ENCODE peak calls at places on chromosome X, in ten cellular contexts. Y is body of pancreas, G is neuronal stem cell, B is ovary, M is HCT116, X is pancreas, D is AG04450, A is IMR-90, T is psoas muscle, U is aorta. V is an unnamed sample.

GRCh38 chrX:373641-374471 is 12.9 kb downstream of the PPP2R3B start:
- DNase-seq in X (no peak), B (no peak), T (no peak), Y (no peak), A (peak), G (peak), U (no peak), D (no peak), M (no peak), V (no peak)

GRCh38 chrX:39427492-39428289 is 626.4 kb downstream of the MID1IP1 start:
- DNase-seq in T (no peak), U (no peak), G (no peak), M (no peak), A (peak), B (peak), D (no peak), Y (no peak), X (no peak), V (no peak)

GRCh38 chrX:96407043-96407442 is 277.6 kb upstream of the DIAPH2 start:
- DNase-seq in U (peak), A (peak), X (no peak), G (no peak), B (peak), M (no peak), D (no peak), Y (no peak), T (no peak), V (no peak)

GRCh38 chrX:154719132-154719675 is 31.7 kb downstream of the GAB3 start:
- DNase-seq in G (no peak), Y (no peak), M (no peak), D (no peak), B (no peak), A (peak), U (no peak), X (no peak), T (no peak), V (no peak)

GRCh38 chrX:39645059-39645895 is 452.5 kb downstream of the BCOR start:
- DNase-seq in B (peak), A (peak), T (peak), D (peak), Y (no peak), M (no peak), U (peak), X (no peak), G (no peak), V (no peak)

GRCh38 chrX:143869018-143869417 is 14.9 kb upstream of the UBE2NL start:
- DNase-seq in B (no peak), Y (no peak), D (no peak), T (no peak), M (no peak), X (no peak), A (no peak), U (no peak), G (no peak), V (no peak)

GRCh38 chrX:17608898-17609297 is 128.4 kb upstream of the SCML1 start:
- DNase-seq in M (no peak), U (no peak), Y (peak), B (no peak), D (no peak), G (no peak), X (peak), A (no peak), T (no peak), V (no peak)

GRCh38 chrX:129777218-129777768 is 2.5 kb upstream of the SASH3 start:
- DNase-seq in M (no peak), X (no peak), T (peak), D (no peak), U (peak), G (no peak), Y (no peak), B (no peak), A (no peak), V (peak)

GRCh38 chrX:34918856-34919255 is 23.7 kb upstream of the FAM47B start:
- DNase-seq in A (peak), M (no peak), T (no peak), X (no peak), U (no peak), G (peak), D (peak), B (no peak), Y (no peak), V (no peak)

GRCh38 chrX:155968106-155968714 is 29.3 kb upstream of the IL9R start:
- DNase-seq in M (no peak), X (no peak), D (no peak), T (no peak), B (no peak), G (no peak), A (no peak), Y (no peak), U (no peak), V (no peak)

GRCh38 chrX:139201924-139202323 is 328.6 kb upstream of the F9 start:
- DNase-seq in Y (no peak), A (no peak), T (no peak), B (no peak), U (no peak), G (no peak), D (no peak), X (no peak), M (no peak), V (no peak)

GRCh38 chrX:55151199-55151598 is 62.4 kb downstream of the PAGE2 start:
- DNase-seq in X (no peak), U (no peak), Y (no peak), T (no peak), B (no peak), M (no peak), D (no peak), A (no peak), G (no peak), V (no peak)

GRCh38 chrX:107985032-107985431 is 2.9 kb upstream of the TEX13B start:
- DNase-seq in U (no peak), T (no peak), B (no peak), G (no peak), Y (no peak), D (no peak), A (no peak), M (no peak), X (no peak), V (no peak)

GRCh38 chrX:151694661-151695582 is at the start of gene PRRG3:
- DNase-seq in A (no peak), X (no peak), G (no peak), B (no peak), D (no peak), Y (no peak), M (no peak), T (no peak), U (no peak), V (no peak)

GRCh38 chrX:150697641-150698040 is 4.4 kb downstream of the MTMR1 start:
- DNase-seq in G (no peak), X (no peak), A (no peak), M (no peak), T (no peak), D (no peak), B (no peak), Y (no peak), U (no peak), V (no peak)

GRCh38 chrX:40104649-40105015 is 6.9 kb upstream of the BCOR start:
- DNase-seq in Y (peak), D (no peak), X (peak), T (peak), M (no peak), G (no peak), A (peak), U (peak), B (peak), V (peak)

GRCh38 chrX:132858018-132858417 is 100.4 kb downstream of the HS6ST2 start:
- DNase-seq in A (no peak), M (no peak), T (no peak), X (no peak), G (no peak), Y (no peak), D (no peak), U (no peak), B (no peak), V (no peak)

GRCh38 chrX:97524997-97525396 is 641.3 kb downstream of the RPA4 start:
- DNase-seq in A (no peak), B (no peak), D (no peak), G (no peak), Y (no peak), X (no peak), M (no peak), T (no peak), U (no peak), V (no peak)

GRCh38 chrX:115503099-115503498 is 57.9 kb upstream of the PLS3 start:
- DNase-seq in M (no peak), B (no peak), U (no peak), D (no peak), G (no peak), T (no peak), A (no peak), X (no peak), Y (no peak), V (no peak)

GRCh38 chrX:52933976-52934703 is 24.2 kb downstream of the FAM156A start:
- DNase-seq in D (no peak), M (no peak), A (no peak), T (no peak), B (no peak), X (no peak), Y (no peak), G (no peak), U (no peak), V (no peak)

GRCh38 chrX:80216086-80216485 is 201.5 kb downstream of the TBX22 start:
- DNase-seq in U (no peak), A (no peak), T (no peak), M (no peak), G (no peak), X (no peak), D (no peak), Y (no peak), B (no peak), V (no peak)

GRCh38 chrX:84216406-84216805 is 28.4 kb upstream of the RPS6KA6 start:
- DNase-seq in G (no peak), B (no peak), Y (no peak), U (no peak), A (no peak), T (no peak), X (no peak), M (no peak), D (no peak), V (no peak)

GRCh38 chrX:150546711-150547153 is 21.7 kb upstream of the MTM1 start:
- DNase-seq in X (no peak), G (no peak), A (no peak), Y (no peak), U (no peak), M (no peak), T (no peak), B (peak), D (no peak), V (no peak)

GRCh38 chrX:31423575-31424284 is 351.9 kb upstream of the FTHL17 start:
- DNase-seq in U (no peak), B (peak), M (no peak), G (no peak), Y (peak), X (no peak), A (peak), D (no peak), T (no peak), V (no peak)

DNA sequence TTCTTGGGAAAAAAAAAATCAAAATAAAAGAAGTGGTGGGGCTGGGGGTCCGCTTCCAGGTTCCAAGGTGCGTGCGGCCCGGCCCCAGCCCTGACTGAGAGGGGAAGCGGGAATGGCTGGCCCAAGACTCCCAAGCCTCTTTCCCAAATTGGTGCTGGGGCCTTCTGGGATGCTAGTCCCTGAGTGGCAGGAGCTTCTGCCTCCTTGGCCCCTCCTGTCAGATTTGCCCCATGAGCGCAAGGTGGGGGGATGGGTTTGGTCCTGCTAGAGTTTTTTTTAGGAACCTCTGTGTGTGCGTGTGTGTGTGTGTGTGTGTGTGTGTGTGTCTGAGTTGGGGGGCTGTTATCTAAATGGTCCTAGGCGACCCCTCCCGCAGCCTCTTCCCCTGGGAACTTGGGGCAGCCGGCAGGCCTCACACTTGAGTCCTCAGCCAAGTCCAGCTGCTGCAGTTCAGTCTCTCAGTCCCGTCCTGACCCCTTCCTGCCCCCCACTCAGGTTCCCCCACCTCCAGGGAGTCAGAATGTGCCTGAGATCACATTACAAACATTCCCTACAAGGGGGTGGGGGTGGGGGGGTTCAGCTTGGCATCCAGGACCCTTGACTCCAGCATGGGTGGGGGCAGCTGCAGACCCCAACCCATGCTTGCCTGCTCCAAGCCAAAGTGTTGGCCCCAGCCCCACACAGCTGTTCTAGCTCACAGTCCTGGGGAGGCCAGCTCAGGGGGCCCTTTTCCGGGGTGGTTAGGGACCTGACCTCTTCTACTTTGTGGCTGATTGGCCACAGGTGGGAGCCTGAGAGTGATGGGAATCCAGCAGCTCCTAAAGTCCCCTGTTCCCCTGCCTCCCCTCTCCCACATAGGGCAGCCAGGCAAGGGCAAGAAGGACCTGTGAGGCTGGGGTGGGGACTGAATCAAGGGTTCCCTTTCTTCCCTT is 4.0 kb downstream of the EFNB1 start:
- DNase-seq in D (no peak), A (no peak), B (no peak), Y (no peak), M (no peak), X (no peak), T (no peak), G (no peak), U (no peak), V (no peak)
- H3K27ac ChIP-seq in D (peak), A (peak), B (no peak), Y (no peak), M (no peak), X (no peak), T (no peak), G (no peak), U (no peak), V (no peak)

GRCh38 chrX:124026529-124026928 is 65.0 kb downstream of the STAG2 start:
- DNase-seq in A (no peak), D (no peak), G (no peak), U (no peak), M (no peak), X (no peak), Y (no peak), T (no peak), B (no peak), V (no peak)
- H3K27ac ChIP-seq in A (no peak), D (no peak), G (no peak), U (no peak), M (no peak), X (no peak), Y (no peak), T (no peak), B (no peak), V (no peak)

GRCh38 chrX:1393871-1394615 is 2.1 kb upstream of the SLC25A6 start:
- DNase-seq in B (peak), U (peak), T (peak), M (no peak), G (no peak), A (no peak), X (peak), Y (peak), D (no peak), V (peak)
- H3K27ac ChIP-seq in B (no peak), U (no peak), T (peak), M (peak), G (no peak), A (no peak), X (no peak), Y (no peak), D (peak), V (peak)

DNA sequence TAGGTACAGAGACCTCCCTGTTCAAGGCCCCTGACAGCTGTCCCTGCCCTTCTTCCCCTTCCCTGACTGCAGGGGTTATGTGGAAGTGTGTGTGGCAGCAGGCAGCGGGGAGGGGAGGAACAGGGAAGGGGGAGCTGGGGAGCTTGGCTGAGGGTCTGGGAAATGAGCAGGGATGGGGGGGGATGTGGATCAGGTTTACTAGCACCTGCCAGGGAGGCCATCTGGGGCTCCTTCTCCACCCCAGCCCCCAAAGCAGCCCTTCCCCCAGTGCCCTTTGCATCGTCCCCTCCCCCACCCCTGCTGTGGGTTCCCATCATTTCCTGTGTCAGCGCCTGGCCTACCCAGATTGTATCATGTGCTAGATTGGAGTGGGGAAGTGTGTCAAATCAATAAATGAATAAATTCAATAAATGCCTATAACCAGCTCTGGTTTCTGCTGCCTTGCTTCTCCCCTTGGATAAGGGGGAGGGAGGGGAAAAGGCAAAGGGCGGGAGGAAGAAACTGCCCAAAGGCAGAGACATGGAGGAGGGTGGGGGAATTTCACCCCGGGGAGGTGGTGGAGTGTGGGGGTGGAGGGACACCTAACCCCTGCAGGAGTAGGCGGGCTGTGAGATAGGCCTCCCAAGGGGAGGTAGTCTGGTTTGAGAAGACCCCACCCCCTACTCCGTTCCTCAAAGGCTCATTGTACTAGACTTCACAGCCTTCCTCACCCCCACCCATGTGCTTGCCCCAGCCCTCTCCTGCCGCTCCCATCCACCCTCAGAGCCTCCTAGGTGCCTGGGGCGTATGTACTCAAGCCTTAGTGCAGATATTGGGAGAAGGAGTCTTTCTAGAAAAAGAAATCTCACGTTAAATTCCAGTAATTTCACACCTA is 3.2 kb downstream of the CXorf65 start:
- DNase-seq in U (no peak), M (no peak), D (no peak), T (peak), A (no peak), G (no peak), X (no peak), B (no peak), Y (no peak), V (no peak)
- H3K27ac ChIP-seq in U (no peak), M (no peak), D (no peak), T (peak), A (no peak), G (peak), X (no peak), B (no peak), Y (no peak), V (peak)

GRCh38 chrX:141903400-141904155 is at the start of gene MAGEC1:
- DNase-seq in U (no peak), X (no peak), D (no peak), G (no peak), Y (no peak), T (no peak), M (no peak), B (no peak), A (no peak), V (no peak)

GRCh38 chrX:141902366-141902765 is 1.3 kb upstream of the MAGEC1 start:
- DNase-seq in B (no peak), T (no peak), M (no peak), A (no peak), Y (no peak), U (no peak), X (no peak), G (no peak), D (no peak), V (no peak)

GRCh38 chrX:141894733-141895132 is 9.0 kb upstream of the MAGEC1 start:
- DNase-seq in U (no peak), A (no peak), G (no peak), B (no peak), Y (no peak), X (no peak), T (no peak), M (no peak), D (no peak), V (no peak)

DNA sequence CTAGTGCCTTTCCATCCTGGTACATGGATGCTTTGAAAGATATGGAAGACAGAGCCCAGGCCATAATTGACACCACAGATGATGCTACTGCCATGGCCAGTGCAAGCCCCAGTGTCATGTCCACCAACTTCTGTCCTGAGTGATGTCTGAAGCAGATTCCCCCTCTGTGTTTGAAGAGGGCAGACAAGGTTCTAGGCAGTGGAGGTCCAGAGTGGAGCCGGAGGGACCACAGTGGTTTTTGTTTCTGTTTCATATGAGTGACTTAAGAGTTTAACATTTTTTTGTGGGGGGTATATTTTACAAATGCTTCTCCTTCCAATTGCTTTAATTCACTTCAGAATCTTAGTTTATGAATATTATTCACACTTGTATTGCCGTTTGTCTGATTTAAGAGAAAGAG is 6.0 kb upstream of the MAGEC1 start:
- DNase-seq in Y (no peak), T (no peak), B (no peak), U (no peak), G (no peak), X (no peak), M (no peak), A (no peak), D (no peak), V (no peak)
- H3K27ac ChIP-seq in Y (no peak), T (no peak), B (no peak), U (no peak), G (no peak), X (no peak), M (no peak), A (no peak), D (no peak), V (no peak)

GRCh38 chrX:13899607-13900006 is 82.7 kb upstream of the GPM6B start:
- DNase-seq in D (peak), X (no peak), B (no peak), Y (peak), U (peak), M (no peak), A (peak), T (no peak), G (no peak), V (no peak)

GRCh38 chrX:13898603-13899002 is 81.7 kb upstream of the GPM6B start:
- DNase-seq in M (no peak), X (no peak), B (no peak), T (no peak), U (no peak), Y (no peak), G (no peak), A (peak), D (no peak), V (no peak)

GRCh38 chrX:13901354-13901753 is 84.5 kb upstream of the GPM6B start:
- DNase-seq in G (no peak), U (no peak), D (no peak), T (no peak), M (no peak), A (no peak), X (no peak), Y (no peak), B (no peak), V (no peak)

GRCh38 chrX:13902406-13902805 is 85.5 kb upstream of the GPM6B start:
- DNase-seq in G (no peak), U (no peak), T (no peak), X (no peak), A (no peak), D (no peak), B (no peak), M (no peak), Y (no peak), V (no peak)

DNA sequence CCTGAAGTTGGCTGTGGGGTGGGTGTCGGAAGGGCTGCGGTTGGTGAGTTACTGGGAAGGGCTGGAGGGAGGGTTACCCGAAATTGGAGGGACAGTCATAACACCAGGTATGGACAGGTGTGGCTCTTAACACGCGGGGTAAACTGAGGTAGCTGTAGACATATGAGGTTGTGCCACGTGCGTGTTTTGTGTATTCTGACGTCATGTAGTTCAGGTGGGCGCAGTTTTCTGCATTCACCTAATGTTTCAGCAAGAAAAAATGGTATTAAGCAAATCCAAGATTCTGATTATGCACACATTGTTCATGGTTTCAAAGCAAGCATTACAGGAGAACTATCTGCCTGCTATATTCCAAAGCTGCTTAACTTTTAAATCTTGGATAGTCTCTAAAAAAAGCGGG is 83.5 kb upstream of the GPM6B start:
- DNase-seq in B (no peak), M (no peak), X (no peak), G (no peak), A (no peak), T (no peak), Y (no peak), U (no peak), D (no peak), V (no peak)
- H3K27ac ChIP-seq in B (no peak), M (no peak), X (no peak), G (no peak), A (no peak), T (no peak), Y (no peak), U (no peak), D (no peak), V (no peak)

GRCh38 chrX:5575407-5575806 is 653.3 kb downstream of the NLGN4X start:
- DNase-seq in A (no peak), T (no peak), X (no peak), U (no peak), G (no peak), B (no peak), Y (no peak), D (no peak), M (no peak), V (no peak)
- H3K27ac ChIP-seq in A (no peak), T (no peak), X (no peak), U (no peak), G (no peak), B (no peak), Y (no peak), D (no peak), M (no peak), V (no peak)

V was measured in upper lobe of right lung.